ENCODE peak calls at places on chromosomes 5 and 9, in nine cellular contexts. L, B, V, N, D, Z, A, I and Q are unnamed samples.

GRCh38 chr5:36492998-36493655 is 113.3 kb upstream of the SLC1A3 start:
- DNase-seq in L (no peak), B (no peak), V (no peak), N (peak; percentile 38), D (no peak), Z (no peak), A (no peak), I (no peak), Q (no peak)

GRCh38 chr9:17135578-17135904 is 701 bp downstream of the CNTLN start:
- DNase-seq in L (peak; percentile 20), B (no peak), V (no peak), N (no peak), D (no peak), Z (no peak), A (no peak), I (no peak), Q (no peak)

GRCh38 chr5:151174612-151175101 is 17.1 kb upstream of the ANXA6 start:
- DNase-seq in L (no peak), B (no peak), V (no peak), N (no peak), D (no peak), Z (no peak), A (no peak), I (no peak), Q (no peak)

GRCh38 chr9:107626118-107626517 is 136.5 kb upstream of the KLF4 start:
- DNase-seq in L (no peak), B (no peak), V (no peak), N (no peak), D (no peak), Z (no peak), A (no peak), I (no peak), Q (no peak)

GRCh38 chr9:18601956-18602355 is 128.0 kb downstream of the ADAMTSL1 start:
- DNase-seq in L (no peak), B (no peak), V (no peak), N (peak; percentile 39), D (no peak), Z (no peak), A (no peak), I (no peak), Q (no peak)

GRCh38 chr9:94166237-94167054 is 82.2 kb downstream of the PTPDC1 start:
- DNase-seq in L (peak; percentile 99), B (peak; percentile 97), V (peak; percentile 92), N (peak; percentile 99), D (peak; percentile 98), Z (peak; percentile 93), A (peak; percentile 94), I (peak; percentile 95), Q (peak; percentile 95)

GRCh38 chr5:124395287-124395686 is 351.2 kb downstream of the ZNF608 start:
- DNase-seq in L (no peak), B (no peak), V (no peak), N (no peak), D (no peak), Z (no peak), A (no peak), I (no peak), Q (no peak)

GRCh38 chr5:140554454-140554853 is 2.8 kb downstream of the SRA1 start:
- DNase-seq in L (no peak), B (no peak), V (no peak), N (peak; percentile 83), D (no peak), Z (no peak), A (no peak), I (peak; percentile 42), Q (no peak)

GRCh38 chr5:172722309-172722815 is 48.6 kb downstream of the DUSP1 start:
- DNase-seq in L (no peak), B (no peak), V (peak; percentile 22), N (no peak), D (peak; percentile 3), Z (no peak), A (no peak), I (no peak), Q (no peak)

GRCh38 chr5:36744678-36745659 is 131.6 kb upstream of the NIPBL start:
- DNase-seq in L (peak; percentile 92), B (peak; percentile 58), V (peak; percentile 89), N (peak; percentile 63), D (peak; percentile 82), Z (peak; percentile 49), A (peak; percentile 75), I (no peak), Q (peak; percentile 75)

GRCh38 chr5:38695021-38695961 is 138.8 kb upstream of the LIFR start:
- DNase-seq in L (no peak), B (no peak), V (no peak), N (no peak), D (no peak), Z (no peak), A (no peak), I (no peak), Q (no peak)

GRCh38 chr5:56037531-56038010 is 42.8 kb upstream of the IL6ST start:
- DNase-seq in L (no peak), B (peak; percentile 17), V (no peak), N (no peak), D (no peak), Z (no peak), A (no peak), I (no peak), Q (no peak)

GRCh38 chr9:108053555-108054061 is 564.0 kb upstream of the KLF4 start:
- DNase-seq in L (peak; percentile 59), B (peak; percentile 67), V (peak; percentile 77), N (peak; percentile 80), D (no peak), Z (peak; percentile 39), A (no peak), I (peak; percentile 28), Q (peak; percentile 51)

GRCh38 chr9:90307177-90307833 is 335.3 kb downstream of the DIRAS2 start:
- DNase-seq in L (no peak), B (no peak), V (no peak), N (no peak), D (no peak), Z (no peak), A (no peak), I (no peak), Q (peak; percentile 53)

GRCh38 chr9:106816524-106816923 is 46.4 kb upstream of the ZNF462 start:
- DNase-seq in L (no peak), B (no peak), V (no peak), N (no peak), D (no peak), Z (no peak), A (no peak), I (no peak), Q (no peak)

GRCh38 chr9:98471185-98471584 is 215.7 kb upstream of the TBC1D2 start:
- DNase-seq in L (no peak), B (no peak), V (no peak), N (no peak), D (no peak), Z (no peak), A (no peak), I (no peak), Q (no peak)

DNA sequence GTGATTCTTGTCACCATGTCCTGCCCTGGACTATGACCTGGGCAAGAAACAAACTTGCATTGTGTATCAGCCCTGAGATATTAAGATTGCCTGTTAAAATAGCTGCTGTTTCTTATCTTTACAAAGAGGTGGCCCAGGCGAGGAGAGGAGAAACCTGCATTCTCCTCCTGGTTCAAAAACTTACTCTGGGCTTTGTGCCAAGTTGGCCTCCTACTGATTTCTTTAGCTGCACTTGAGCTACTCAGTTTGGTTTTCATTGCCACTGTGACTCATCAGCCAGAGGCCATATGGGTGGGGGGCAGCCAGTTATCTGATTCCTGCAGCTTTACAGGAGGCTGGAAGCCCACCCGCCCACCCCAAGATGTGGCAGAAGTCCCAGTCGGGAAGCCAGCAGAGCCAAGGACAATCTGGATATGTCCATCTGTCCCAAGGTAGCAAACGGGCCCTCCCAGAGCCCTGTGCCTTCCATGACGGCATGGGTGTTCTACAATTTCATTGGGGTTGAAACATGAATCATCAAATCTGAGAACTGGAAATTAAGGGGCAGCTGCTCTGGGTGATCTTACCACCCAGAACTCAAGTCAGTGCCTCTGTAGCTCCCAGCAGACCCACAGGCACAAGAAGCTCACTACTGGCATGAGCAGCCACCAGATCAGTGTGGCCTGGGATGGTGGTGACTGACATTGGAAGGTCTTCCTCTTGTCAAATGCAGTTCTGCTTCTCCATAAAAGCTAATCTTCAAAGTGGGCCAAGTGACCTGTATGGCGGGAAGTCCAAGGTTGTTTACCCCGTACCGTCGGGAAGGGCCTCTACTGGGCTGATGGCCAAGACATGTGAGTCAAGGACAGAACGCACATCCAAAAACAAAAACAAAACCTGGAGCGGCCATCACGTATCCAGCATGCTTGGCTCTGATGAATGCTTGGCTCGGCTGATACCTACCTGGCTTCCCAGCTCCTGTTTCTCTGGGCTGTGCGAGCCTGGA is 15.5 kb downstream of the FCN2 start:
- DNase-seq in L (peak; percentile 47), B (peak; percentile 59), V (no peak), N (peak; percentile 75), D (no peak), Z (no peak), A (no peak), I (peak; percentile 8), Q (no peak)
- TF ChIP-seq CTCF in L (no peak), B (no peak), V (no peak), N (no peak), D (no peak), Z (no peak), A (no peak), I (no peak), Q (no peak)

GRCh38 chr9:8208465-8208864 is 408.9 kb upstream of the DMAC1 start:
- DNase-seq in L (no peak), B (no peak), V (no peak), N (no peak), D (no peak), Z (peak; percentile 5), A (no peak), I (no peak), Q (no peak)

GRCh38 chr9:8206720-8207119 is 407.1 kb upstream of the DMAC1 start:
- DNase-seq in L (no peak), B (no peak), V (no peak), N (no peak), D (no peak), Z (no peak), A (no peak), I (no peak), Q (no peak)

DNA sequence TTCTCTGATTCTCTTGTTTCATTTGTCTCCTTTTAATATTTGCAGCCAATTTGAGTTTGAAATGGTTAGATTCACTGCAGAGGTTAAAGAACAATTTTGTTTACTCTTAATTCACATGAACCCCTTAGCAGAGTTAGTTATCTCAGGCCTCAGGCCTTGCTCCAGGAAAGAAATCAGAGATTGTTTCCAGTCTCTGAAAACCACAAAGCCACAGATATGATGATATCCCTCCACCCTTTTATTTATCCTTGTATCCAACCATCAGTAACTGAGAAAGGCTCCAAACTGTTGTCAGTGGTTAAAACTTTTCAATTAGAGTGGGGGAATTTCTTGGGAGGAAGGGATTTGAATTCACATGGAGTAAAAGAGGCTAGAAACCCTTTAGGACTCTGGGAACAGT is 406.0 kb upstream of the DMAC1 start:
- DNase-seq in L (no peak), B (no peak), V (no peak), N (no peak), D (no peak), Z (no peak), A (no peak), I (no peak), Q (no peak)
- TF ChIP-seq CTCF in L (no peak), B (no peak), V (no peak), N (no peak), D (no peak), Z (no peak), A (no peak), I (no peak), Q (no peak)

GRCh38 chr9:131743501-131743900 is 3.6 kb upstream of the RAPGEF1 start:
- DNase-seq in L (no peak), B (no peak), V (no peak), N (no peak), D (no peak), Z (no peak), A (no peak), I (no peak), Q (no peak)
- TF ChIP-seq CTCF in L (no peak), B (no peak), V (no peak), N (no peak), D (no peak), Z (no peak), A (no peak), I (no peak), Q (no peak)

GRCh38 chr5:142215915-142216681 is 107.5 kb downstream of the NDFIP1 start:
- DNase-seq in L (peak; percentile 92), B (peak; percentile 60), V (no peak), N (peak; percentile 98), D (peak; percentile 70), Z (peak; percentile 95), A (no peak), I (peak; percentile 97), Q (no peak)
- TF ChIP-seq CTCF in L (no peak), B (no peak), V (no peak), N (no peak), D (no peak), Z (peak; percentile 7), A (no peak), I (peak; percentile 2), Q (no peak)